ENCODE peak calls at places on chromosome 21, in five cellular contexts. J is GM12878, Z is endothelial cell of umbilical vein, X is NB4, P is K562. Y is an unnamed sample.

GRCh38 chr21:43933680-43934079 is 68.7 kb downstream of the AGPAT3 start:
- DNase-seq in X (no peak), Z (no peak), P (no peak), J (no peak), Y (no peak)

GRCh38 chr21:45183852-45184251 is 103.8 kb downstream of the POFUT2 start:
- DNase-seq in J (no peak), Z (no peak), P (no peak), X (no peak), Y (no peak)

GRCh38 chr21:46183910-46184624 is at the start of gene SPATC1L:
- DNase-seq in P (peak; percentile 71), J (peak; percentile 39), Z (peak; percentile 86), X (peak; percentile 62), Y (no peak)

GRCh38 chr21:21714396-21714795 is 716.2 kb downstream of the NCAM2 start:
- DNase-seq in J (no peak), P (no peak), X (no peak), Z (no peak), Y (no peak)

GRCh38 chr21:44294391-44295162 is 5.3 kb upstream of the PFKL start:
- DNase-seq in P (no peak), X (peak; percentile 45), J (no peak), Z (no peak), Y (no peak)

GRCh38 chr21:44618504-44618903 is 6.6 kb downstream of the KRTAP10-8 start:
- DNase-seq in P (no peak), X (peak; percentile 25), J (no peak), Z (peak; percentile 7), Y (no peak)

GRCh38 chr21:43578677-43579313 is 80.5 kb downstream of the HSF2BP start:
- DNase-seq in Z (no peak), X (no peak), J (no peak), P (no peak), Y (no peak)

GRCh38 chr21:39180429-39181019 is 2.7 kb downstream of the PSMG1 start:
- DNase-seq in X (peak; percentile 32), J (no peak), P (no peak), Z (peak; percentile 7), Y (peak; percentile 9)

GRCh38 chr21:43921979-43922945 is 57.2 kb downstream of the AGPAT3 start:
- DNase-seq in Z (no peak), P (peak; percentile 89), J (peak; percentile 69), X (peak; percentile 99), Y (no peak)

GRCh38 chr21:44723177-44724131 is 12.1 kb upstream of the TSPEAR start:
- DNase-seq in Z (no peak), J (no peak), X (peak; percentile 89), P (no peak), Y (no peak)

GRCh38 chr21:43793243-43793642 is 3.9 kb downstream of the RRP1 start:
- DNase-seq in P (no peak), J (no peak), X (no peak), Z (no peak), Y (no peak)

GRCh38 chr21:45405271-45405818 is 380 bp downstream of the COL18A1 start:
- DNase-seq in X (no peak), Z (peak; percentile 41), J (no peak), P (peak; percentile 95), Y (peak; percentile 43)

GRCh38 chr21:45864436-45864835 is 117.1 kb upstream of the COL6A1 start:
- DNase-seq in P (no peak), Z (no peak), X (no peak), J (no peak), Y (no peak)

GRCh38 chr21:18147678-18148077 is 97.0 kb upstream of the CHODL start:
- DNase-seq in X (no peak), P (no peak), J (no peak), Z (no peak), Y (no peak)

GRCh38 chr21:26167593-26167992 is 3.0 kb downstream of the APP start:
- DNase-seq in J (no peak), Z (peak; percentile 46), X (no peak), P (no peak), Y (no peak)

GRCh38 chr21:43600642-43601397 is 58.5 kb downstream of the HSF2BP start:
- DNase-seq in P (no peak), J (no peak), Z (no peak), X (no peak), Y (peak; percentile 72)

GRCh38 chr21:44618909-44619308 is 7.0 kb downstream of the KRTAP10-8 start:
- DNase-seq in P (no peak), X (no peak), J (no peak), Z (no peak), Y (no peak)

GRCh38 chr21:17388226-17388625 is 124.6 kb upstream of the CXADR start:
- DNase-seq in Z (no peak), P (no peak), X (no peak), J (no peak), Y (no peak)

GRCh38 chr21:26447932-26448331 is 125.2 kb downstream of the CYYR1 start:
- DNase-seq in P (no peak), X (no peak), J (no peak), Z (no peak), Y (no peak)

GRCh38 chr21:14594967-14595366 is 48.9 kb upstream of the SAMSN1 start:
- DNase-seq in X (no peak), Z (no peak), P (no peak), J (no peak), Y (no peak)

GRCh38 chr21:17688912-17689874 is 76.5 kb upstream of the BTG3 start:
- DNase-seq in P (peak; percentile 23), X (peak; percentile 5), Z (no peak), J (no peak), Y (peak; percentile 59)

GRCh38 chr21:44364151-44365053 is 11.0 kb downstream of the TRPM2 start:
- DNase-seq in X (no peak), P (no peak), Z (no peak), J (no peak), Y (no peak)

GRCh38 chr21:44301961-44302406 is 2.1 kb downstream of the PFKL start:
- DNase-seq in J (no peak), Z (no peak), X (no peak), P (no peak), Y (no peak)

GRCh38 chr21:15415541-15416261 is 314.1 kb upstream of the USP25 start:
- DNase-seq in Z (no peak), J (no peak), X (no peak), P (no peak), Y (no peak)

GRCh38 chr21:26939532-26940181 is 27.2 kb downstream of the ADAMTS5 start:
- DNase-seq in P (no peak), Z (no peak), J (no peak), X (peak; percentile 4), Y (no peak)

GRCh38 chr21:28444567-28444966 is 548.1 kb downstream of the LTN1 start:
- DNase-seq in J (no peak), P (no peak), Z (no peak), X (no peak), Y (no peak)

GRCh38 chr21:39384674-39385298 is 35.9 kb upstream of the HMGN1 start:
- DNase-seq in Z (peak; percentile 45), P (no peak), J (no peak), X (peak; percentile 72), Y (no peak)

GRCh38 chr21:43029785-43030184 is 45.9 kb downstream of the CBS start:
- DNase-seq in P (no peak), X (no peak), Z (no peak), J (no peak), Y (no peak)

GRCh38 chr21:42991992-42992740 is 17.8 kb downstream of the PKNOX1 start:
- DNase-seq in P (peak; percentile 60), J (no peak), X (peak; percentile 57), Z (peak; percentile 53), Y (no peak)

GRCh38 chr21:39730418-39731107 is 14.4 kb upstream of the IGSF5 start:
- DNase-seq in P (no peak), X (no peak), J (no peak), Z (no peak), Y (no peak)

GRCh38 chr21:44425307-44425894 is 29.9 kb upstream of the LRRC3 start:
- DNase-seq in J (no peak), Z (no peak), P (no peak), X (no peak), Y (peak; percentile 39)

GRCh38 chr21:29121759-29122158 is 8.7 kb upstream of the MAP3K7CL start:
- DNase-seq in P (no peak), Z (no peak), J (peak; percentile 66), X (no peak), Y (no peak)

GRCh38 chr21:31293986-31294385 is 50.1 kb downstream of the TIAM1 start:
- DNase-seq in X (no peak), P (no peak), Z (peak; percentile 13), J (no peak), Y (peak; percentile 13)
- TF ChIP-seq MYC in X (no peak), P (no peak), Z (no peak), J (no peak), Y (no peak)

DNA sequence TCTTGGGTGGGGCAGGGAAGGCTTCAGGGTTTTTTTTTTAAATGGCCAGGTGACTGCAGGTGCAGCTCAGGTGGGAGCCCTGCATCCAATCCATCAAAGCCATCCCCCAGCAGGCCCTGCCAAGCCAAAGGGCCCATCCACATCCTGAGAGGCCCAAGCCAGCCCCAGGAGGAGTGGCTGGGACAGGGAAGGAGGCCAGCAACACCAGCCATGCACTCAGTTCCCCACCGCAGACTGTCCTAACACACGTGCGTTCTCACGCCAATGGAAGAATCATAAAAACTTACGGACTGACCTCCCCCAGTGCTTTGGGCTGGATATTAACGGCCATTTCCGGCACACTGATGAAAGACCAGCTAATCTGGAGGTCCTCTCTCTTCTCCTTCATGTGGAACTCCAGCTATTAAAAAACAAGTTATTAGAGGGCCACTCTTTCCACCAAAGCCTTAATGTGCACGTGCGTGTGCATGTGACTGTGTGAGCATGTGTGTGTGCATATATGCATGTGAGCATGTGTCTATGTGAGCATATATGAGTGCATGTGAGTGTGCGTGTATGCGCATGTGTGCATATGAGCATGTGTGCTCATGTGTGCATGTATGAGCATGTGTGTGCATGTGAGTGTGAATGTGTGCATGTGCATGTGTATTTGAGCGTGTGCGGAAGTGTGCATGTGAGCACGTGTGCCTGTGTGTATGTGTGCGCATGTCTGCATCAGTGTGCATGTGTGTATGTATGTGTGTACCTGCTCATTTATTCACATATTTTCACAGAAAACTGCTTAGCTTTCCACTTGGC is 35.1 kb downstream of the C2CD2 start:
- DNase-seq in P (no peak), J (no peak), Z (no peak), X (no peak), Y (no peak)
- TF ChIP-seq MYC in P (no peak), J (no peak), Z (no peak), X (no peak), Y (no peak)

DNA sequence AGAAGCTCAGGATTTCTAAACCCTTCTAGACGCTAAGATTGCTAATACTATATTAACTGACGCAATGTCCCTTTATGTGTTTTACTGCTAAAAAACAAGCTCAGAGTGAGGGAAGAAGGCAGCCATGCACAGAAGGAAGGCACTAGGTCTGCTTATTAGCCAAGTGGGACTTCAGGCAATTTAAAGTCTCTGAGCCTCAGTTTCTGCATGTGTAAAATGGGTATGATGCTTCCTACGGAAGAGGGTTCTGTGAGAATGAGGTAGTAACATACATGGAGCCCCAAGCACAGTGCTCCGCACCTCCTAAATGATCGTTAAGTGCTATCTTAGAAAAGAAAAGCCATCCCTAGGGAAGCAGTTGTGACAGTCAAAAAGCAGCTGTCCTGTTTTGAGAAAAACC is 16.9 kb downstream of the MIS18A start:
- DNase-seq in P (no peak), X (peak; percentile 22), Z (no peak), J (no peak), Y (no peak)
- TF ChIP-seq MYC in P (no peak), X (no peak), Z (no peak), J (no peak), Y (no peak)

DNA sequence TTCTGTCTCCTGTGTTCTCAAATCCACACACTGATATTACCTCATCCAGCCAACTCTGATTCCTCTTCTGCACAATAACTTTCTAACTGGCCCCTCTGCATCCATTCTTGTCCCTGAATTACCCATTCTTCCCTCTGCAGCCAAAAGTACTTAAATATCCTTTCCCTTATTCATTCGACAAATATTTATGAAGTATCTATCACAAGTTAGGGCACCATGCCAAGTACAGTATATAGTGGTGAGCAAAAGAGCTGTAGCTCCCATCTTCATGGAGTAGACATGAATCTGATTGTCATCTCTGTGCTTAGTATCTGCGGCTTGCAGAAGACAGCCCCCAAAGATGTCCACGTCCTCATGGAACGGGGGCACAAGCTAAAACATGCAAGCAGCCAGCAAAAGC is 316.8 kb downstream of the SETD4 start:
- DNase-seq in Z (no peak), J (no peak), X (no peak), P (no peak), Y (no peak)
- TF ChIP-seq MYC in Z (no peak), J (no peak), X (no peak), P (no peak), Y (no peak)

Y was measured in A549.